ENCODE peak calls at places on chromosomes 5 and 9, in nine cellular contexts. W, E, X, L, R, U, Y, P and B are unnamed samples.

GRCh38 chr5:34503379-34504346 is 152.5 kb upstream of the RAI14 start:
- ATAC-seq in W (peak), E (no peak), X (peak), L (no peak), R (no peak), U (no peak), Y (peak), P (no peak), B (no peak)

GRCh38 chr9:129746092-129746760 is 6.6 kb downstream of the PTGES start:
- ATAC-seq in W (no peak), E (no peak), X (no peak), L (no peak), R (no peak), U (no peak), Y (no peak), P (no peak), B (peak)

GRCh38 chr9:136133191-136133958 is 14.7 kb upstream of the TMEM250 start:
- ATAC-seq in W (peak), E (peak), X (peak), L (peak), R (peak), U (peak), Y (peak), P (peak), B (peak)

GRCh38 chr5:104903941-104904340 is 1341.4 kb upstream of the NUDT12 start:
- ATAC-seq in W (no peak), E (no peak), X (no peak), L (no peak), R (no peak), U (no peak), Y (no peak), P (no peak), B (no peak)

GRCh38 chr9:114908796-114909448 is 21.5 kb downstream of the TNFSF8 start:
- ATAC-seq in W (no peak), E (peak), X (no peak), L (no peak), R (peak), U (no peak), Y (no peak), P (peak), B (peak)

GRCh38 chr5:172582940-172583339 is 58.1 kb upstream of the NEURL1B start:
- ATAC-seq in W (no peak), E (no peak), X (no peak), L (no peak), R (no peak), U (no peak), Y (no peak), P (no peak), B (no peak)

GRCh38 chr5:140630296-140630695 is 2.7 kb downstream of the CD14 start:
- ATAC-seq in W (no peak), E (no peak), X (no peak), L (no peak), R (no peak), U (no peak), Y (no peak), P (no peak), B (no peak)

GRCh38 chr5:31156761-31157160 is 36.7 kb upstream of the CDH6 start:
- ATAC-seq in W (no peak), E (no peak), X (no peak), L (no peak), R (no peak), U (no peak), Y (no peak), P (no peak), B (no peak)

GRCh38 chr5:79853676-79854418 is 137.2 kb downstream of the MTX3 start:
- ATAC-seq in W (no peak), E (peak), X (no peak), L (no peak), R (no peak), U (peak), Y (no peak), P (peak), B (peak)

GRCh38 chr9:99851028-99851822 is 29.5 kb downstream of the NR4A3 start:
- ATAC-seq in W (no peak), E (peak), X (no peak), L (no peak), R (no peak), U (no peak), Y (no peak), P (peak), B (peak)

GRCh38 chr9:126834672-126835071 is 25.8 kb upstream of the ZBTB34 start:
- ATAC-seq in W (no peak), E (peak), X (no peak), L (peak), R (peak), U (no peak), Y (no peak), P (no peak), B (no peak)

GRCh38 chr9:99486684-99487083 is 264.6 kb downstream of the SEC61B start:
- ATAC-seq in W (no peak), E (no peak), X (no peak), L (no peak), R (no peak), U (no peak), Y (no peak), P (no peak), B (no peak)

GRCh38 chr5:1003296-1003937 is 5.2 kb upstream of the NKD2 start:
- ATAC-seq in W (no peak), E (no peak), X (no peak), L (peak), R (peak), U (peak), Y (peak), P (no peak), B (no peak)